ENCODE peak calls at places on chromosomes 5 and 9, in eight cellular contexts. L, N, W, Z, G, X, A and R are unnamed samples.

GRCh38 chr9:8745347-8745746 is 945.8 kb upstream of the DMAC1 start:
- DNase-seq in L (no peak), N (no peak), W (no peak), Z (no peak), G (no peak), X (no peak), A (no peak), R (no peak)

GRCh38 chr9:129964901-129965734 is 77.9 kb downstream of the FNBP1 start:
- DNase-seq in L (no peak), N (no peak), W (peak), Z (peak), G (no peak), X (no peak), A (peak), R (no peak)

GRCh38 chr9:109817146-109817845 is 37.3 kb downstream of the PALM2AKAP2 start:
- DNase-seq in L (no peak), N (no peak), W (peak), Z (no peak), G (no peak), X (no peak), A (peak), R (no peak)

GRCh38 chr9:89810434-89810833 is 205.6 kb downstream of the GADD45G start:
- DNase-seq in L (no peak), N (no peak), W (peak), Z (no peak), G (no peak), X (no peak), A (no peak), R (no peak)

GRCh38 chr5:56142620-56143431 is 90.3 kb downstream of the ANKRD55 start:
- DNase-seq in L (no peak), N (no peak), W (no peak), Z (no peak), G (no peak), X (no peak), A (no peak), R (no peak)

GRCh38 chr5:132776077-132776931 is 735 bp downstream of the SEPTIN8 start:
- DNase-seq in L (no peak), N (peak), W (no peak), Z (peak), G (no peak), X (peak), A (peak), R (peak)

GRCh38 chr5:84163671-84164070 is 221.0 kb downstream of the EDIL3 start:
- DNase-seq in L (no peak), N (no peak), W (no peak), Z (no peak), G (no peak), X (no peak), A (no peak), R (no peak)

GRCh38 chr5:95794070-95794516 is 28.4 kb downstream of the GLRX start:
- DNase-seq in L (no peak), N (no peak), W (peak), Z (no peak), G (no peak), X (no peak), A (peak), R (no peak)

GRCh38 chr9:85521331-85522197 is 220.2 kb downstream of the AGTPBP1 start:
- DNase-seq in L (no peak), N (no peak), W (peak), Z (peak), G (no peak), X (peak), A (peak), R (no peak)

GRCh38 chr9:134626576-134627416 is 14.8 kb upstream of the COL5A1 start:
- DNase-seq in L (no peak), N (no peak), W (peak), Z (no peak), G (no peak), X (no peak), A (peak), R (peak)

GRCh38 chr5:158917731-158918130 is 182.0 kb downstream of the EBF1 start:
- DNase-seq in L (no peak), N (no peak), W (no peak), Z (no peak), G (no peak), X (peak), A (no peak), R (no peak)

GRCh38 chr9:20256284-20256948 is 365.9 kb downstream of the MLLT3 start:
- DNase-seq in L (no peak), N (no peak), W (no peak), Z (no peak), G (no peak), X (no peak), A (no peak), R (no peak)

GRCh38 chr9:89662718-89663246 is 58.0 kb downstream of the GADD45G start:
- DNase-seq in L (no peak), N (no peak), W (no peak), Z (peak), G (no peak), X (no peak), A (no peak), R (no peak)

GRCh38 chr5:79886456-79886855 is 104.6 kb downstream of the MTX3 start:
- DNase-seq in L (no peak), N (no peak), W (no peak), Z (no peak), G (no peak), X (no peak), A (no peak), R (no peak)

GRCh38 chr5:75435101-75435500 is 76.3 kb downstream of the CERT1 start:
- DNase-seq in L (no peak), N (no peak), W (peak), Z (no peak), G (no peak), X (no peak), A (no peak), R (no peak)

GRCh38 chr9:129052592-129052991 is 16.2 kb downstream of the MIGA2 start:
- DNase-seq in L (no peak), N (no peak), W (no peak), Z (peak), G (no peak), X (peak), A (no peak), R (peak)

GRCh38 chr5:78518365-78519197 is 130.0 kb downstream of the LHFPL2 start:
- DNase-seq in L (no peak), N (no peak), W (peak), Z (no peak), G (no peak), X (no peak), A (peak), R (no peak)

GRCh38 chr5:135615171-135615570 is 36.4 kb upstream of the CXCL14 start:
- DNase-seq in L (no peak), N (no peak), W (no peak), Z (no peak), G (no peak), X (no peak), A (no peak), R (no peak)

GRCh38 chr9:104780796-104781395 is 17.0 kb downstream of the NIPSNAP3B start:
- DNase-seq in L (no peak), N (no peak), W (peak), Z (no peak), G (no peak), X (no peak), A (peak), R (no peak)

GRCh38 chr5:132464155-132464939 is 26.2 kb downstream of the IRF1 start:
- DNase-seq in L (peak), N (no peak), W (peak), Z (no peak), G (no peak), X (no peak), A (no peak), R (peak)

GRCh38 chr5:176469293-176469692 is 21.1 kb downstream of the FAF2 start:
- DNase-seq in L (no peak), N (no peak), W (peak), Z (no peak), G (no peak), X (no peak), A (no peak), R (no peak)

GRCh38 chr5:31853398-31854135 is 214.6 kb downstream of the PDZD2 start:
- DNase-seq in L (no peak), N (no peak), W (no peak), Z (no peak), G (no peak), X (no peak), A (no peak), R (peak)

GRCh38 chr9:131446276-131446675 is 52.4 kb downstream of the PRRC2B start:
- DNase-seq in L (no peak), N (no peak), W (no peak), Z (no peak), G (no peak), X (no peak), A (no peak), R (peak)

GRCh38 chr5:51657340-51658240 is 274.3 kb downstream of the ISL1 start:
- DNase-seq in L (no peak), N (no peak), W (no peak), Z (no peak), G (no peak), X (no peak), A (no peak), R (no peak)

GRCh38 chr9:100690438-100690837 is 112.6 kb downstream of the CAVIN4 start:
- DNase-seq in L (no peak), N (no peak), W (no peak), Z (no peak), G (no peak), X (no peak), A (no peak), R (no peak)